ENCODE peak calls at places on chromosomes 3 and 15, in five cellular contexts. G is breast epithelium, N is astrocyte, J is PC-3, K is upper lobe of right lung. W is an unnamed sample.

GRCh38 chr15:86021281-86022264 is 58.1 kb upstream of the AGBL1 start:
- DNase-seq in G (no peak), N (peak), J (peak), K (no peak), W (no peak)

GRCh38 chr3:5294360-5294759 is 106.9 kb downstream of the EDEM1 start:
- DNase-seq in G (no peak), N (peak), J (peak), K (no peak), W (no peak)

GRCh38 chr3:12924437-12924836 is 83.1 kb upstream of the RPL32 start:
- DNase-seq in G (no peak), N (no peak), J (no peak), K (no peak), W (no peak)

GRCh38 chr3:194967126-194968117 is 281.7 kb downstream of the FAM43A start:
- DNase-seq in G (no peak), N (no peak), J (no peak), K (no peak), W (no peak)

GRCh38 chr15:57405133-57405532 is 28.8 kb downstream of the CGNL1 start:
- DNase-seq in G (no peak), N (no peak), J (no peak), K (no peak), W (no peak)

GRCh38 chr15:66252411-66253295 is 897 bp downstream of the MEGF11 start:
- DNase-seq in G (no peak), N (peak), J (peak), K (peak), W (no peak)

GRCh38 chr15:70777156-70777926 is 14.0 kb upstream of the UACA start:
- DNase-seq in G (no peak), N (no peak), J (no peak), K (no peak), W (no peak)

GRCh38 chr15:96335429-96335807 is 4.9 kb downstream of the NR2F2 start:
- DNase-seq in G (no peak), N (peak), J (peak), K (no peak), W (no peak)

GRCh38 chr15:25600751-25601150 is 161.9 kb upstream of the UBE3A start:
- DNase-seq in G (no peak), N (no peak), J (peak), K (no peak), W (no peak)

GRCh38 chr3:127646501-127647046 is 17.6 kb downstream of the PODXL2 start:
- DNase-seq in G (no peak), N (no peak), J (no peak), K (no peak), W (peak)

GRCh38 chr15:99076555-99077308 is 28.1 kb upstream of the SYNM start:
- DNase-seq in G (peak), N (peak), J (peak), K (peak), W (peak)

GRCh38 chr15:43932036-43932435 is 105.2 kb downstream of the WDR76 start:
- DNase-seq in G (no peak), N (no peak), J (no peak), K (no peak), W (no peak)

GRCh38 chr3:73513260-73513659 is 111.5 kb downstream of the PDZRN3 start:
- DNase-seq in G (no peak), N (no peak), J (no peak), K (no peak), W (no peak)

GRCh38 chr3:159978353-159978752 is 10.3 kb upstream of the IL12A start:
- DNase-seq in G (no peak), N (no peak), J (no peak), K (no peak), W (no peak)

GRCh38 chr15:26065723-26066122 is 202.6 kb upstream of the ATP10A start:
- DNase-seq in G (no peak), N (no peak), J (no peak), K (no peak), W (no peak)

GRCh38 chr3:54706783-54707182 is 221.1 kb downstream of the LRTM1 start:
- DNase-seq in G (no peak), N (no peak), J (no peak), K (no peak), W (no peak)

GRCh38 chr3:39409514-39410136 is 3.1 kb downstream of the RPSA start:
- DNase-seq in G (no peak), N (no peak), J (no peak), K (no peak), W (no peak)

GRCh38 chr3:100154171-100154570 is 39.9 kb upstream of the FILIP1L start:
- DNase-seq in G (no peak), N (no peak), J (no peak), K (no peak), W (no peak)

GRCh38 chr3:100157617-100158016 is 43.3 kb upstream of the FILIP1L start:
- DNase-seq in G (no peak), N (no peak), J (no peak), K (no peak), W (no peak)

GRCh38 chr3:100155590-100155989 is 41.3 kb upstream of the FILIP1L start:
- DNase-seq in G (no peak), N (no peak), J (no peak), K (no peak), W (no peak)

GRCh38 chr3:100158877-100159563 is 44.7 kb upstream of the FILIP1L start:
- DNase-seq in G (no peak), N (no peak), J (peak), K (no peak), W (no peak)

DNA sequence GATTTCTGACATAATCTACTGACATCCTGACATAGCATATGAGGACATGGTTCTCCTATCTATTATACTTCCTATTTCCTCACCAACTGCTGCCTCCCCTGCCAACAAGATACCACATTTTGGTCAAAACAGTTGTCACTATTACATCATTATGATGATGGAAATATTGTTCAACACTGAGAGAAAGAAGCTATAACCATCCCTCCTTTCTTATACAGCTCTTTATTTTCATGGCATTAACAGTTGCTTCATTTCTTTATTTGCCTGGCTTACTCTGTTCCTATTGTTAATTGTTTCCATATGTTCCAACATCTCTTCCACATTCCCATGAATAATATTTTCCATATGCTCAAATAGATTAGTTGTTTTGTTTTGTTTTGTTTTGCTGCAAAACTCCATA is 40.8 kb upstream of the FILIP1L start:
- DNase-seq in G (no peak), N (no peak), J (no peak), K (no peak), W (no peak)
- TF ChIP-seq CTCF in G (no peak), N (no peak), J (no peak), K (no peak), W (no peak)

GRCh38 chr3:60854762-60855161 is 396.5 kb downstream of the FHIT start:
- DNase-seq in G (no peak), N (no peak), J (no peak), K (no peak), W (no peak)
- H3K27ac ChIP-seq in G (no peak), N (no peak), J (no peak), K (no peak), W (no peak)

DNA sequence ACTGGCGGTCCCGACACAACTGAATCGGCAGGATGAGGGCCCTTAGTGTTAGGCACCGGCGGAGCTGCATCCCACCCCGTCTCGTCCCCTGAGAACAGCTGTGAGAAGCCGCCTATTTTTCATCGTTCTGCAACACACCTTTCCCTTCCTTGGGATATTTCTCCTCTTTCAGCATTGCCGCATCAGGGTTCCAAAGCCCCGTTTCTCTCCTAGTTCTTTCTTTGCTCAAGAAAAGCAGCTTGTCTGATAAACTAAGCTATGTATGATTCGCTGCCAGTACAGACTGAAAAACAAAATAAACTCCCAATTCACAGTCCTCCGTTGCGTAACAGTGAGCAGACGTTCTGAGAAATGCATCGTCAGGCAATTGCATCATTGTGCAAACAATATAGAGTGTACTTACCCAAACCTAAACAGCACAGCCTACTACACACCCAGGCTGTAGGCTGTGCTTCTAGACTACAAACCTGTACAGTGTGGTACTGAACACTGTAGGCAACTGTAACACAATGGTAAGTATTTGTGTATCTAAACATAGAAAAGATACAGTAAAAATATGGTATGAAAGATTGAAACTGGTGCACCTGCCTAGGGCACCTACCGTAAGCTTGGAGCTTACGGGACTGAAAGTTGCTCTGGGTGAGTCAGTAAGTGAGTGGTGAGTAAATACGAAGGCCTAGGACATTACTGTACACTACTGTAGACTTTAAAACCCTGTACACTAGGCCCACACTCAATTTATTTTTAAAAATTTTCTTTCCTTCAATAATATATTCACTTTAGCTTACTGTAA is 8.9 kb upstream of the ADAMTS17 start:
- DNase-seq in G (no peak), N (peak), J (peak), K (no peak), W (no peak)
- H3K4me3 ChIP-seq in G (peak), N (no peak), J (peak), K (peak), W (peak)

DNA sequence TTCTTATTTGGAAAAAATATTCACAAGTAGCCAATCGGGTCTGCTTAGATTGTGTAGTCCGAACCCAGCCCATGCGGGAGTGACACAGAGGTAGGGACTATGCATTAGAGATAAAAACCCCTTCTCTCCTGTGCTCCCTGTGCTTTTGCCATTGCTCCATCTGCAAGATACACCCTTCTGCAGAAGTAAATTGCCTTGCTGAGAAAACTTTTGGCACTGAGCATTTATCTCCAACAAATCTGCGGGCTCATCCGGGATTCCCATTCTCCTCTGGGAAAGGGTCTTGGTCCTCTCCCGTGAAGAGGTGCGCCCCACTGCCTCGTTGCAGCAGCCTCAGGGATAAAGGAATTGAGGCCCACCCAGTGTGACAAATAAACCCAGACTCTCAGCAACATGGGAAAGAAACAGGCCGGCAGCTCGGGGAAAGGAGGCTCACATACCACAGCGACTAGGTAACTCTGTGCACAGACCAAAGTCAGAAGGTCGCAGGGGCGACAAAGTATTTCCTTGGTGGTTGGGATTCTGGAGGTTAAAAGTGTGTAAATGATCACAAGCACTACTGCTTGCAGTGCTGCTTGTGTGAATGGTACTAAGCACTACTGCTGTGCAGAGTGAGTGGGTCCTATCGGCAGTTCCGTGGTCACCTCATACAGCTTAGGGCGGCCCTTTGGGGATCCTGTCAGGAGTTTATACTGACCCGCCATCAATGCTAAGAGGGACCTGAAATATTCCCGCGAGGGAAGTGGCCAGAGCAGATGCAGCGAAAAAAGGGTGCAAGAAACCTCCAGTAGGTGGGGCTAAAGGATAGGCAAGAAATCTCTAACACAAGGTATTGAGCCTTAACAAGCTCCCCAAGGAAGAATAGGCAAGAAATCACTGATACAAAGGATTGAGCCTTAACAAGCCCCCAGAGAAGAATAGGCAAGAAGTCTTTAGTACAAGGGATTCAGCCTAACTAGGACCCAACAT is 54.3 kb downstream of the GSK3B start:
- DNase-seq in G (no peak), N (peak), J (peak), K (no peak), W (no peak)
- TF ChIP-seq CTCF in G (no peak), N (no peak), J (peak), K (no peak), W (no peak)

DNA sequence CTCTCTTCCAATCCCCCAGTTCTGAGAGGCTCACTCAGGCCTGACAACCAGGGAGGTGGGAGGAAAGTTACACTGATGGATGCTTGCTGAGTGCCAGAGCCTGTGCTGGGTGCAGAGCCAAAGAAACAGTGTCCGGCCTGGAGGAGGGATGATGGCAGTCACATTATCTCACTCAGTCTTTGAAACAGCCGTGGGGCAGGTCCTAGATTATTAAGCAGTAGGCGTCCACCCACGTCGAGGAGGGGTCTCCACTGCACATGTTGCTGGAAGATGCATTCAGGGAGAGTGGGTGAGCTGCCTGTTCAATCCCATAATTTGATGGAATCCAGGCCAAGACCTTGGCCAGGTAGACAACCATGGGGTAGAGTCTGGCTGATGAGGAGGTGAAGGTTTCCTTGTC is 29.6 kb downstream of the ACAN start:
- DNase-seq in G (no peak), N (no peak), J (no peak), K (no peak), W (no peak)
- H3K27ac ChIP-seq in G (no peak), N (no peak), J (no peak), K (no peak), W (no peak)

W was measured in coronary artery.